ENCODE peak calls at places on chromosomes 16 and 17, in six cellular contexts. One of them, this sample, is unnamed.

GRCh38 chr17:8143581-8144400 is 8.4 kb downstream of the PER1 start:
- DNase-seq in HepG2: no peak
- DNase-seq in stomach: no peak
- DNase-seq in A549: no peak
- DNase-seq in sigmoid colon: no peak
- DNase-seq in tibial nerve: peak; percentile 18
- DNase-seq in this sample: no peak

GRCh38 chr16:85352221-85352620 is 239.9 kb upstream of the CIBAR2 start:
- DNase-seq in HepG2: no peak
- DNase-seq in stomach: no peak
- DNase-seq in A549: no peak
- DNase-seq in sigmoid colon: no peak
- DNase-seq in tibial nerve: no peak
- DNase-seq in this sample: no peak

GRCh38 chr17:9071921-9072503 is 50.7 kb downstream of the NTN1 start:
- DNase-seq in HepG2: no peak
- DNase-seq in stomach: no peak
- DNase-seq in A549: no peak
- DNase-seq in sigmoid colon: no peak
- DNase-seq in tibial nerve: no peak
- DNase-seq in this sample: no peak

GRCh38 chr16:11234884-11235702 is 20.9 kb downstream of the SOCS1 start:
- DNase-seq in HepG2: no peak
- DNase-seq in stomach: no peak
- DNase-seq in A549: no peak
- DNase-seq in sigmoid colon: no peak
- DNase-seq in tibial nerve: no peak
- DNase-seq in this sample: no peak

GRCh38 chr16:17194190-17194780 is 276.5 kb downstream of the XYLT1 start:
- DNase-seq in HepG2: no peak
- DNase-seq in stomach: peak; percentile 65
- DNase-seq in A549: peak; percentile 16
- DNase-seq in sigmoid colon: peak; percentile 78
- DNase-seq in tibial nerve: peak; percentile 37
- DNase-seq in this sample: peak; percentile 65

GRCh38 chr16:48408688-48409087 is 23.5 kb upstream of the SIAH1 start:
- DNase-seq in HepG2: no peak
- DNase-seq in stomach: peak; percentile 39
- DNase-seq in A549: peak; percentile 20
- DNase-seq in sigmoid colon: peak; percentile 69
- DNase-seq in tibial nerve: peak; percentile 54
- DNase-seq in this sample: peak; percentile 54

GRCh38 chr17:28763804-28764266 is 20.0 kb downstream of the TRAF4 start:
- DNase-seq in HepG2: peak; percentile 68
- DNase-seq in stomach: peak; percentile 85
- DNase-seq in A549: peak; percentile 78
- DNase-seq in sigmoid colon: peak; percentile 88
- DNase-seq in tibial nerve: peak; percentile 99
- DNase-seq in this sample: peak; percentile 81

GRCh38 chr17:27294689-27295630 is 1.0 kb downstream of the WSB1 start:
- DNase-seq in HepG2: peak; percentile 31
- DNase-seq in stomach: peak; percentile 61
- DNase-seq in A549: peak; percentile 92
- DNase-seq in sigmoid colon: peak; percentile 89
- DNase-seq in tibial nerve: peak; percentile 81
- DNase-seq in this sample: peak; percentile 76

GRCh38 chr16:68901910-68902309 is 58.6 kb downstream of the TANGO6 start:
- DNase-seq in HepG2: no peak
- DNase-seq in stomach: no peak
- DNase-seq in A549: peak; percentile 13
- DNase-seq in sigmoid colon: no peak
- DNase-seq in tibial nerve: no peak
- DNase-seq in this sample: no peak

GRCh38 chr16:31043898-31044481 is 10.6 kb downstream of the STX4 start:
- DNase-seq in HepG2: no peak
- DNase-seq in stomach: no peak
- DNase-seq in A549: no peak
- DNase-seq in sigmoid colon: no peak
- DNase-seq in tibial nerve: no peak
- DNase-seq in this sample: no peak

GRCh38 chr17:41185001-41185400 is 290 bp upstream of the KRTAP4-1 start:
- DNase-seq in HepG2: no peak
- DNase-seq in stomach: no peak
- DNase-seq in A549: no peak
- DNase-seq in sigmoid colon: no peak
- DNase-seq in tibial nerve: no peak
- DNase-seq in this sample: no peak

GRCh38 chr17:80284631-80285030 is 24.0 kb downstream of the RNF213 start:
- DNase-seq in HepG2: no peak
- DNase-seq in stomach: no peak
- DNase-seq in A549: peak; percentile 46
- DNase-seq in sigmoid colon: no peak
- DNase-seq in tibial nerve: no peak
- DNase-seq in this sample: no peak

GRCh38 chr17:34393401-34393800 is 30.4 kb upstream of the CCL1 start:
- DNase-seq in HepG2: no peak
- DNase-seq in stomach: no peak
- DNase-seq in A549: no peak
- DNase-seq in sigmoid colon: no peak
- DNase-seq in tibial nerve: no peak
- DNase-seq in this sample: no peak

GRCh38 chr16:63876096-63876495 is 1245.8 kb downstream of the CDH11 start:
- DNase-seq in HepG2: no peak
- DNase-seq in stomach: no peak
- DNase-seq in A549: no peak
- DNase-seq in sigmoid colon: no peak
- DNase-seq in tibial nerve: peak; percentile 42
- DNase-seq in this sample: no peak

GRCh38 chr17:74282587-74283370 is 8.7 kb downstream of the DNAI2 start:
- DNase-seq in HepG2: peak; percentile 45
- DNase-seq in stomach: no peak
- DNase-seq in A549: peak; percentile 38
- DNase-seq in sigmoid colon: no peak
- DNase-seq in tibial nerve: no peak
- DNase-seq in this sample: no peak
- TF ChIP-seq EP300 in HepG2: no peak
- TF ChIP-seq EP300 in stomach: no peak
- TF ChIP-seq EP300 in A549: no peak
- TF ChIP-seq EP300 in sigmoid colon: no peak
- TF ChIP-seq EP300 in tibial nerve: no peak
- TF ChIP-seq EP300 in this sample: no peak

GRCh38 chr16:66636199-66636598 is 31.7 kb downstream of the CMTM3 start:
- DNase-seq in HepG2: no peak
- DNase-seq in stomach: no peak
- DNase-seq in A549: no peak
- DNase-seq in sigmoid colon: no peak
- DNase-seq in tibial nerve: no peak
- DNase-seq in this sample: no peak

GRCh38 chr16:66639091-66639885 is 34.8 kb downstream of the CMTM3 start:
- DNase-seq in HepG2: no peak
- DNase-seq in stomach: no peak
- DNase-seq in A549: no peak
- DNase-seq in sigmoid colon: no peak
- DNase-seq in tibial nerve: no peak
- DNase-seq in this sample: no peak

GRCh38 chr16:66640724-66641314 is 36.3 kb downstream of the CMTM3 start:
- DNase-seq in HepG2: peak; percentile 72
- DNase-seq in stomach: no peak
- DNase-seq in A549: no peak
- DNase-seq in sigmoid colon: no peak
- DNase-seq in tibial nerve: no peak
- DNase-seq in this sample: no peak

GRCh38 chr16:66637806-66638205 is 33.3 kb downstream of the CMTM3 start:
- DNase-seq in HepG2: no peak
- DNase-seq in stomach: no peak
- DNase-seq in A549: no peak
- DNase-seq in sigmoid colon: no peak
- DNase-seq in tibial nerve: no peak
- DNase-seq in this sample: no peak

GRCh38 chr16:66641387-66641786 is 36.9 kb downstream of the CMTM3 start:
- DNase-seq in HepG2: no peak
- DNase-seq in stomach: no peak
- DNase-seq in A549: no peak
- DNase-seq in sigmoid colon: no peak
- DNase-seq in tibial nerve: no peak
- DNase-seq in this sample: no peak
- TF ChIP-seq POLR2A in HepG2: no peak
- TF ChIP-seq POLR2A in stomach: no peak
- TF ChIP-seq POLR2A in A549: no peak
- TF ChIP-seq POLR2A in sigmoid colon: no peak
- TF ChIP-seq POLR2A in tibial nerve: no peak
- TF ChIP-seq POLR2A in this sample: no peak

GRCh38 chr17:32596666-32597065 is 109.9 kb downstream of the CDK5R1 start:
- DNase-seq in HepG2: no peak
- DNase-seq in stomach: no peak
- DNase-seq in A549: peak; percentile 10
- DNase-seq in sigmoid colon: no peak
- DNase-seq in tibial nerve: no peak
- DNase-seq in this sample: no peak
- TF ChIP-seq EP300 in HepG2: no peak
- TF ChIP-seq EP300 in stomach: no peak
- TF ChIP-seq EP300 in A549: no peak
- TF ChIP-seq EP300 in sigmoid colon: no peak
- TF ChIP-seq EP300 in tibial nerve: no peak
- TF ChIP-seq EP300 in this sample: no peak

DNA sequence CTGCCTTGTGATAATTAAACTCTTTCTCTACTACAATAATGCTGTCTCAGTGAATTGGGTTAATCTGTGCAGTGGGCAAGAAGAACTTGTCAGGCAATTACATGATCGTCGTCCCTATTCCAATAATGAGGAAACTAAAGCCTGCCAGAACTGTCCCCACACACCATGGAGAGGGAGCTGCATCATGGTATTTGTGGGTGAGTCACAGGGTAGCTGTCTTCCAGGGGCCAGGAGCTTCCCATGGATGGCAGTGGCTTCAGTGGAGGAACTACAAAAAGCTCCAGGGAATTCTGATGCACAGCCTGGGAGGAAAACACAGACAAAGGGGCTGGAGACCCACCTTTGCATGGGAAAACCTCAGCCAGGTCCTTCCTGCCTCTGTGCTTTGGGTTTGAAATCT is 83.3 kb upstream of the C16orf82 start:
- DNase-seq in HepG2: no peak
- DNase-seq in stomach: no peak
- DNase-seq in A549: no peak
- DNase-seq in sigmoid colon: no peak
- DNase-seq in tibial nerve: no peak
- DNase-seq in this sample: no peak
- TF ChIP-seq POLR2A in HepG2: no peak
- TF ChIP-seq POLR2A in stomach: no peak
- TF ChIP-seq POLR2A in A549: no peak
- TF ChIP-seq POLR2A in sigmoid colon: no peak
- TF ChIP-seq POLR2A in tibial nerve: no peak
- TF ChIP-seq POLR2A in this sample: no peak